ENCODE peak calls at places on chromosomes 12 and 14, in six cellular contexts. O is tibial artery, Y is body of pancreas, J is cardiac muscle cell, U is sigmoid colon, E is breast epithelium. G is an unnamed sample.

GRCh38 chr14:32224731-32225377 is 21.8 kb upstream of the RNU6-8 start:
- DNase-seq in Y (peak; percentile 52), U (peak; percentile 71), O (peak; percentile 70), J (peak; percentile 40), E (no peak), G (no peak)

GRCh38 chr12:105444809-105445102 is 114.3 kb downstream of the C12orf75 start:
- DNase-seq in Y (no peak), E (no peak), U (no peak), J (no peak), O (no peak), G (no peak)

GRCh38 chr12:7113389-7113871 is 4.4 kb upstream of the C1RL start:
- DNase-seq in J (peak; percentile 40), E (no peak), U (peak; percentile 67), O (peak; percentile 62), Y (peak; percentile 43), G (no peak)

GRCh38 chr12:102847131-102847530 is 69.9 kb downstream of the PAH start:
- DNase-seq in E (no peak), O (no peak), Y (no peak), J (no peak), U (no peak), G (no peak)

GRCh38 chr12:1915082-1915968 is 3.1 kb downstream of the CACNA2D4 start:
- DNase-seq in E (peak; percentile 9), O (peak; percentile 54), U (peak; percentile 48), J (no peak), Y (no peak), G (no peak)

GRCh38 chr12:91442535-91442934 is 259.9 kb upstream of the DCN start:
- DNase-seq in O (no peak), U (no peak), J (no peak), Y (no peak), E (no peak), G (no peak)

GRCh38 chr14:96095581-96096476 is 56.7 kb downstream of the C14orf132 start:
- DNase-seq in J (no peak), Y (peak; percentile 58), O (peak; percentile 65), E (peak; percentile 56), U (no peak), G (no peak)

GRCh38 chr12:77720258-77720657 is 110.4 kb upstream of the NAV3 start:
- DNase-seq in U (no peak), Y (no peak), E (no peak), O (no peak), J (no peak), G (no peak)

GRCh38 chr12:64566882-64567517 is 43.3 kb upstream of the RASSF3 start:
- DNase-seq in O (no peak), E (no peak), J (no peak), Y (no peak), U (peak; percentile 21), G (no peak)

GRCh38 chr12:129762436-129762835 is 141.4 kb downstream of the TMEM132D start:
- DNase-seq in E (no peak), O (no peak), U (no peak), J (no peak), Y (no peak), G (no peak)

GRCh38 chr12:52246720-52247621 is 13.9 kb downstream of the KRT7 start:
- DNase-seq in E (peak; percentile 67), O (peak; percentile 58), U (peak; percentile 57), J (no peak), Y (peak; percentile 88), G (no peak)

GRCh38 chr12:28550757-28551381 is 360.6 kb downstream of the CCDC91 start:
- DNase-seq in E (no peak), U (no peak), Y (no peak), J (no peak), O (no peak), G (no peak)

GRCh38 chr12:116160196-116160595 is 117.3 kb downstream of the MED13L start:
- DNase-seq in J (no peak), U (no peak), O (no peak), Y (no peak), E (no peak), G (no peak)

GRCh38 chr12:47312794-47313426 is 233.2 kb upstream of the AMIGO2 start:
- DNase-seq in U (no peak), E (no peak), O (no peak), J (no peak), Y (peak; percentile 44), G (no peak)

GRCh38 chr12:5026342-5026938 is 17.2 kb upstream of the KCNA5 start:
- DNase-seq in O (no peak), U (no peak), J (no peak), Y (no peak), E (no peak), G (no peak)

GRCh38 chr12:66409195-66409871 is 107.0 kb downstream of the HELB start:
- DNase-seq in J (peak; percentile 42), E (no peak), O (no peak), U (no peak), Y (peak; percentile 15), G (peak; percentile 48)

GRCh38 chr12:45379261-45379660 is 163.4 kb downstream of the ANO6 start:
- DNase-seq in E (no peak), Y (no peak), J (no peak), U (no peak), O (no peak), G (no peak)

GRCh38 chr14:28767851-28768548 is 1.4 kb downstream of the FOXG1 start:
- DNase-seq in Y (peak; percentile 23), O (no peak), U (no peak), E (no peak), J (no peak), G (no peak)

GRCh38 chr14:38065101-38065762 is 142.5 kb upstream of the SSTR1 start:
- DNase-seq in O (no peak), U (no peak), E (no peak), J (no peak), Y (no peak), G (no peak)

GRCh38 chr14:43005807-43006206 is 1399.1 kb downstream of the LRFN5 start:
- DNase-seq in Y (no peak), J (no peak), O (no peak), U (no peak), E (no peak), G (no peak)

GRCh38 chr12:6635856-6636521 is at the start of gene LPAR5:
- DNase-seq in U (no peak), Y (no peak), E (no peak), J (no peak), O (no peak), G (no peak)

GRCh38 chr12:55683676-55684075 is 24.0 kb downstream of the ITGA7 start:
- DNase-seq in J (no peak), U (peak; percentile 26), E (no peak), Y (no peak), O (peak; percentile 28), G (no peak)

GRCh38 chr12:44748950-44749468 is 127.1 kb downstream of the NELL2 start:
- DNase-seq in J (no peak), E (no peak), Y (no peak), U (no peak), O (no peak), G (no peak)

GRCh38 chr12:115871714-115872113 is 405.8 kb downstream of the MED13L start:
- DNase-seq in O (no peak), E (no peak), U (no peak), J (peak; percentile 47), Y (no peak), G (no peak)

GRCh38 chr12:52243264-52243773 is 10.3 kb downstream of the KRT7 start:
- DNase-seq in E (peak; percentile 81), O (peak; percentile 51), Y (peak; percentile 52), J (no peak), U (peak; percentile 61), G (no peak)

GRCh38 chr14:106070242-106070641 is 543.9 kb downstream of the TMEM121 start:
- DNase-seq in U (no peak), E (no peak), Y (no peak), O (no peak), J (no peak), G (no peak)

GRCh38 chr12:78209851-78210493 is 379.3 kb downstream of the NAV3 start:
- DNase-seq in E (no peak), Y (no peak), J (no peak), U (no peak), O (no peak), G (no peak)

GRCh38 chr12:113232787-113233585 is 11.7 kb downstream of the TPCN1 start:
- DNase-seq in Y (no peak), U (peak; percentile 73), E (no peak), O (peak; percentile 91), J (peak; percentile 29), G (no peak)

GRCh38 chr12:101557092-101557491 is 37.7 kb upstream of the MYBPC1 start:
- DNase-seq in J (no peak), O (no peak), U (no peak), E (no peak), Y (no peak), G (no peak)

DNA sequence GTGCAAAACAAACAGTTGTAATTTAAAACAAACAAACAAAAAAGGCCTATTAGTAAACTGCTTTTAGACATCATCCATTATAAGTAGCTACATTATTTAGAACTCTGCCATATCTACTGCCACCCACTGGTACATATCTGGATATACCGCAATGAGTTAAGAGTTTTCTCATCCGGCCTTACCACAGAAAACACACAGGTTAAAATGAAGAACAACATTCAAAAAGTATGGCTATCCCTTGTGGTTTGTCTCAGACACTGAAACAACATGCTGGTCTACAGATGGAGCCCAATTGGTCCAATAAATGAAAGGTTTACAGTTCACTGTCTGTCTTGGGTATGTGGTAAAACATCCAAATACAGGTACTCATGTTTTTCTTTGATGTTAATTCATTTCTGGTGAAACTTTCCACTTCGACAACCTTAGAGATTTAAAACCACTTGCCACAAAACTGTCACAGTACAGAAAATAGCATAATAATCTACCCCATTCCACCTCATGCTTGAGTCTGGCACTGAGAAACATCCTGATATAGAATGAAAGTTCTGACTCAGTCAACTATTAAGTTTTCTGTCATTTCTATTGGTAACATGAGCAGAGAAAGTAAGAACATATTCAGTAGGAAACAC is 354.3 kb downstream of the CEP128 start:
- DNase-seq in U (no peak), J (peak; percentile 28), E (no peak), Y (no peak), O (no peak), G (no peak)
- TF ChIP-seq CTCF in U (no peak), J (peak; percentile 65), E (no peak), Y (no peak), O (peak; percentile 28), G (peak; percentile 39)

GRCh38 chr14:21101802-21102413 is 1.0 kb downstream of the TMEM253 start:
- DNase-seq in J (no peak), U (no peak), Y (no peak), O (no peak), E (peak; percentile 14), G (no peak)
- H3K4me3 ChIP-seq in J (no peak overlapping the region), U (no peak overlapping the region), Y (no peak overlapping the region), O (no peak overlapping the region), E (no peak overlapping the region), G (no peak overlapping the region)

GRCh38 chr12:71371132-71371531 is 68.5 kb upstream of the LGR5 start:
- DNase-seq in E (no peak), Y (no peak), J (no peak), O (no peak), U (no peak), G (no peak)
- TF ChIP-seq CTCF in E (no peak), Y (no peak), J (peak; percentile 23), O (peak; percentile 8), U (no peak), G (no peak)

GRCh38 chr12:95336387-95337067 is 118.9 kb downstream of the VEZT start:
- DNase-seq in O (peak; percentile 86), U (peak; percentile 89), Y (peak; percentile 88), E (peak; percentile 75), J (peak; percentile 88), G (peak; percentile 70)
- H3K4me3 ChIP-seq in O (peak overlapping the region; percentile 19), U (no peak overlapping the region), Y (no peak overlapping the region), E (peak overlapping the region; percentile 7), J (no peak overlapping the region), G (no peak overlapping the region)

G was measured in tibial nerve.